ENCODE peak calls at places on chromosomes 7 and 10, in seven cellular contexts. N is T-cell; C is GM06990; J is activated T-cell treated with anti-CD3 and anti-CD28 coated beads, Interleukin-2, amount 50 U/mL, for 72 hours; L is fibroblast of the conjunctiva; M is brain microvascular endothelial cell; E is NCI-H460. D is an unnamed sample.

GRCh38 chr7:30049173-30049572 is 21.0 kb downstream of the PLEKHA8 start:
- DNase-seq in L (no peak), E (no peak), J (no peak), M (no peak), N (no peak), C (no peak), D (no peak)

GRCh38 chr7:139329119-139329518 is 12.0 kb upstream of the FMC1 start:
- DNase-seq in N (no peak), M (no peak), C (no peak), J (no peak), L (no peak), E (no peak), D (no peak)

GRCh38 chr10:44995914-44996633 is 4.6 kb upstream of the ZNF22 start:
- DNase-seq in M (peak), N (no peak), J (no peak), E (no peak), L (peak), C (no peak), D (no peak)

GRCh38 chr10:89516149-89516832 is 19.1 kb downstream of the SLC16A12 start:
- DNase-seq in M (peak), L (peak), N (no peak), E (peak), C (no peak), J (no peak), D (no peak)

GRCh38 chr10:99908512-99908911 is 101.2 kb downstream of the DNMBP start:
- DNase-seq in C (no peak), E (no peak), M (no peak), N (no peak), J (peak), L (no peak), D (no peak)

GRCh38 chr7:26201261-26202018 is at the start of gene CBX3:
- DNase-seq in L (peak), N (peak), C (peak), J (peak), M (peak), E (peak), D (peak)

GRCh38 chr7:101166909-101167644 is 1.7 kb upstream of the VGF start:
- DNase-seq in C (no peak), L (no peak), E (no peak), J (no peak), M (no peak), N (no peak), D (no peak)

GRCh38 chr10:113420733-113421200 is 132.1 kb upstream of the HABP2 start:
- DNase-seq in N (no peak), L (no peak), J (no peak), C (no peak), E (no peak), M (no peak), D (no peak)

GRCh38 chr10:117878626-117879025 is 168.1 kb downstream of the RAB11FIP2 start:
- DNase-seq in L (no peak), E (no peak), M (no peak), C (no peak), J (no peak), N (no peak), D (no peak)

GRCh38 chr7:104926905-104927454 is 87.0 kb upstream of the KMT2E start:
- DNase-seq in M (no peak), E (no peak), N (no peak), L (no peak), J (no peak), C (no peak), D (no peak)

GRCh38 chr10:80582561-80582960 is 44.9 kb downstream of the SH2D4B start:
- DNase-seq in M (no peak), C (no peak), N (no peak), E (no peak), L (no peak), J (no peak), D (no peak)

GRCh38 chr10:89504691-89505090 is 30.7 kb downstream of the SLC16A12 start:
- DNase-seq in J (no peak), E (no peak), C (no peak), M (no peak), L (no peak), N (no peak), D (no peak)

GRCh38 chr10:24552346-24553016 is 171.2 kb downstream of the ARHGAP21 start:
- DNase-seq in J (peak), L (no peak), E (peak), M (no peak), C (peak), N (no peak), D (no peak)

GRCh38 chr10:32981760-32982159 is 23.7 kb upstream of the ITGB1 start:
- DNase-seq in M (peak), N (no peak), L (no peak), E (no peak), C (no peak), J (no peak), D (no peak)

GRCh38 chr10:110860576-110861241 is 11.0 kb upstream of the PDCD4 start:
- DNase-seq in E (no peak), C (peak), L (no peak), M (no peak), J (no peak), N (peak), D (peak)

GRCh38 chr10:3776796-3777571 is 8.0 kb downstream of the KLF6 start:
- DNase-seq in C (no peak), N (peak), E (no peak), M (peak), L (peak), J (peak), D (peak)

GRCh38 chr7:132407764-132408163 is 168.5 kb downstream of the PLXNA4 start:
- DNase-seq in N (no peak), E (no peak), M (no peak), L (no peak), J (no peak), C (no peak), D (no peak)

GRCh38 chr10:121645696-121646095 is 47.5 kb upstream of the FGFR2 start:
- DNase-seq in J (no peak), L (no peak), E (no peak), M (no peak), N (no peak), C (no peak), D (no peak)

GRCh38 chr7:129828989-129829676 is 123.6 kb downstream of the UBE2H start:
- DNase-seq in L (no peak), N (no peak), C (no peak), J (peak), E (no peak), M (no peak), D (no peak)

D was measured in effector CD4-positive, alpha-beta T cell.